ENCODE peak calls at places on chromosomes 2 and 18, in six cellular contexts. V is kidney, P is astrocyte, O is GM23338, T is fibroblast of lung, L is pancreas. W is an unnamed sample.

GRCh38 chr2:24785704-24786321 is 7.4 kb downstream of the PTRHD1 start:
- DNase-seq in V (no peak), P (no peak), O (no peak), T (no peak), L (no peak), W (no peak)

GRCh38 chr2:222939208-222939846 is 78.5 kb downstream of the ACSL3 start:
- DNase-seq in V (no peak), P (peak), O (peak), T (peak), L (no peak), W (no peak)

GRCh38 chr2:42045956-42046748 is 1.7 kb upstream of the PKDCC start:
- DNase-seq in V (no peak), P (no peak), O (no peak), T (no peak), L (no peak), W (no peak)

GRCh38 chr2:236271851-236272250 is 7.6 kb upstream of the ASB18 start:
- DNase-seq in V (no peak), P (no peak), O (no peak), T (no peak), L (no peak), W (no peak)

GRCh38 chr2:31440764-31441163 is 26.2 kb upstream of the XDH start:
- DNase-seq in V (no peak), P (peak), O (no peak), T (peak), L (no peak), W (no peak)

GRCh38 chr2:208515099-208515498 is 108.5 kb downstream of the PTH2R start:
- DNase-seq in V (no peak), P (no peak), O (no peak), T (no peak), L (no peak), W (no peak)

GRCh38 chr2:177893880-177894279 is 178.7 kb downstream of the PDE11A start:
- DNase-seq in V (no peak), P (no peak), O (no peak), T (peak), L (no peak), W (no peak)

GRCh38 chr2:197159681-197160211 is 150.8 kb downstream of the ANKRD44 start:
- DNase-seq in V (no peak), P (peak), O (no peak), T (peak), L (no peak), W (no peak)

GRCh38 chr2:143161982-143162837 is 33.0 kb downstream of the ARHGAP15 start:
- DNase-seq in V (no peak), P (peak), O (peak), T (peak), L (no peak), W (peak)

GRCh38 chr2:22784586-22784985 is 600.4 kb upstream of the KLHL29 start:
- DNase-seq in V (no peak), P (no peak), O (no peak), T (no peak), L (no peak), W (no peak)

GRCh38 chr2:135875491-135876065 is 665 bp downstream of the MCM6 start:
- DNase-seq in V (peak), P (peak), O (peak), T (peak), L (peak), W (peak)

GRCh38 chr18:76467371-76468190 is 27.5 kb downstream of the ZNF516 start:
- DNase-seq in V (peak), P (no peak), O (no peak), T (peak), L (no peak), W (peak)

GRCh38 chr2:73963385-73964120 is 21.2 kb upstream of the TET3 start:
- DNase-seq in V (no peak), P (no peak), O (no peak), T (no peak), L (no peak), W (no peak)

GRCh38 chr2:10274376-10274775 is 28.3 kb upstream of the HPCAL1 start:
- DNase-seq in V (peak), P (no peak), O (no peak), T (no peak), L (no peak), W (no peak)

GRCh38 chr2:142140434-142140845 is 9.6 kb upstream of the LRP1B start:
- DNase-seq in V (no peak), P (no peak), O (peak), T (no peak), L (no peak), W (no peak)

GRCh38 chr2:107108556-107108955 is 222.6 kb upstream of the ST6GAL2 start:
- DNase-seq in V (no peak), P (peak), O (no peak), T (peak), L (no peak), W (no peak)

GRCh38 chr2:225597911-225598310 is 198.4 kb downstream of the NYAP2 start:
- DNase-seq in V (no peak), P (peak), O (no peak), T (peak), L (no peak), W (no peak)

GRCh38 chr2:186457908-186458307 is 28.2 kb upstream of the ZC3H15 start:
- DNase-seq in V (no peak), P (peak), O (no peak), T (peak), L (no peak), W (no peak)

GRCh38 chr2:182208421-182208820 is 218.4 kb downstream of the PDE1A start:
- DNase-seq in V (no peak), P (no peak), O (no peak), T (no peak), L (no peak), W (no peak)

GRCh38 chr2:1770566-1771380 is 26.5 kb upstream of the PXDN start:
- DNase-seq in V (peak), P (no peak), O (no peak), T (no peak), L (peak), W (no peak)

GRCh38 chr2:35503738-35504160 is 851.8 kb upstream of the CRIM1 start:
- DNase-seq in V (no peak), P (peak), O (no peak), T (peak), L (no peak), W (no peak)

GRCh38 chr2:46349115-46349547 is 51.9 kb downstream of the EPAS1 start:
- DNase-seq in V (no peak), P (no peak), O (no peak), T (no peak), L (no peak), W (no peak)

GRCh38 chr18:6498265-6498664 is 83.6 kb upstream of the L3MBTL4 start:
- DNase-seq in V (no peak), P (no peak), O (no peak), T (no peak), L (no peak), W (no peak)

GRCh38 chr2:66173635-66174034 is 261.3 kb upstream of the MEIS1 start:
- DNase-seq in V (no peak), P (no peak), O (no peak), T (no peak), L (no peak), W (no peak)

GRCh38 chr2:102110596-102111334 is 31.8 kb upstream of the IL1R1 start:
- DNase-seq in V (no peak), P (no peak), O (no peak), T (no peak), L (no peak), W (no peak)

GRCh38 chr2:102111823-102112222 is 30.7 kb upstream of the IL1R1 start:
- DNase-seq in V (no peak), P (peak), O (peak), T (peak), L (no peak), W (no peak)

GRCh38 chr2:102110168-102110567 is 32.4 kb upstream of the IL1R1 start:
- DNase-seq in V (no peak), P (no peak), O (no peak), T (no peak), L (no peak), W (no peak)

GRCh38 chr2:102107741-102108070 is 34.8 kb upstream of the IL1R1 start:
- DNase-seq in V (no peak), P (peak), O (no peak), T (peak), L (no peak), W (no peak)

GRCh38 chr2:102109016-102109415 is 33.5 kb upstream of the IL1R1 start:
- DNase-seq in V (no peak), P (no peak), O (no peak), T (no peak), L (no peak), W (no peak)
- H3K4me3 ChIP-seq in V (no peak), P (no peak), O (no peak), T (no peak), L (no peak), W (no peak)

GRCh38 chr2:98445708-98446577 is 1.3 kb downstream of the INPP4A start:
- DNase-seq in V (no peak), P (no peak), O (no peak), T (peak), L (no peak), W (no peak)
- H3K27ac ChIP-seq in V (no peak), P (peak), O (no peak), T (peak), L (peak), W (peak)

GRCh38 chr2:86069091-86069685 is 36.5 kb downstream of the POLR1A start:
- DNase-seq in V (no peak), P (peak), O (no peak), T (peak), L (no peak), W (no peak)
- TF ChIP-seq CTCF in V (no peak), P (no peak), O (no peak), T (no peak), L (no peak), W (no peak)

DNA sequence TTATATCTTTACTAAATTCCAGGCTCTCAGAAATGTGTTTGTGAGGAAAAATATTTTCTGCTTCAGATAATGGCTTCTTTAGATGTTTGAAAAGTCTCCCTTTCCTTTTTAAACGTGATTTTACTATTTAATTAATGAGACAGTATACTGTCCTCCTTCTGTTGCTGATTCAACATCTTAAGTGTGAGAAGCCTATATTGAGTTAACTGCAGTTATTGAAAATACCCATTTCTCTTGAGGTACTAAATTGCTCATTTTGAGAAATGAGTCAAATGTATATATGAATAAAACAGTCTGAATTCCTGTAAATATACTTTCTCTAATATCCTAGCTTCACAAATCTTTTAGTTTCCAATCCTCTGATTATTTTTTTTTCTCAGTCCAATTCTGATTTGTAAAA is 470.2 kb downstream of the PTPRM start:
- DNase-seq in V (no peak), P (no peak), O (no peak), T (no peak), L (no peak), W (no peak)
- H3K4me3 ChIP-seq in V (no peak), P (no peak), O (no peak), T (no peak), L (no peak), W (no peak)

GRCh38 chr2:37779123-37779522 is 107.7 kb upstream of the CDC42EP3 start:
- DNase-seq in V (no peak), P (no peak), O (no peak), T (no peak), L (no peak), W (no peak)

GRCh38 chr2:37780097-37780676 is 108.7 kb upstream of the CDC42EP3 start:
- DNase-seq in V (no peak), P (peak), O (no peak), T (peak), L (no peak), W (no peak)

GRCh38 chr2:37781028-37781427 is 109.6 kb upstream of the CDC42EP3 start:
- DNase-seq in V (no peak), P (peak), O (no peak), T (peak), L (no peak), W (no peak)

GRCh38 chr2:37782155-37782673 is 110.8 kb upstream of the CDC42EP3 start:
- DNase-seq in V (no peak), P (no peak), O (no peak), T (no peak), L (no peak), W (no peak)

DNA sequence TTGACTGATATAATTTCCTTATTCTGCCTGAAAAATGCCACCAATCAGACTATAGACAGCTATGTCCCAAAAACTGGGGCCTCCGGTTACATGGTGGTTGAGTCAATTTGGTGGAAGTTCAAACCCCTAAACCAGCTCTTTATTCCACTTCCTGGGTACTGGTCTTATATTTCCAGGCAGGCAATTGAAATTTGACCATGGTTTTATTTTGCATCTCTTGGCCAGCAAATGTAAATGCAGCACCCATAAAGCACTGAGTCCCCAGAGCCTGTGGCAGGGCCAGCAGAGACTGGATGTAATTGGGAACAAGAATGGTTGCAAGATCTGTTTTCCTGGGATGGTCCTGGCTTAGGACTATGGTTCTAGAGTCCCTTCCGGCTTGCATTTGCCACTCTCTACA is 108.2 kb upstream of the CDC42EP3 start:
- DNase-seq in V (no peak), P (no peak), O (no peak), T (no peak), L (no peak), W (no peak)
- H3K27ac ChIP-seq in V (no peak), P (peak), O (no peak), T (no peak), L (no peak), W (peak)